ENCODE peak calls at places on chromosomes 7 and 10, in seven cellular contexts. J is GM04504; A is natural killer cell treated with Interleukin-12 subunit alpha and Interleukin-12 subunit beta and Interleukin-15 and Interleukin-18, amount 100 ng/mL, for 72 hours; H is islet precursor cell; G is SW480; I is AG04450; Q is lower leg skin. S is an unnamed sample.
A peak's percentile ranks its signal among the peaks of the same experiment; 100 is the strongest.

GRCh38 chr10:44983895-44984278 is 5.3 kb upstream of the DEPP1 start:
- DNase-seq in J (no peak), A (no peak), H (no peak), G (no peak), I (no peak), Q (no peak), S (no peak)

GRCh38 chr7:25356534-25357151 is 128.4 kb upstream of the NPVF start:
- DNase-seq in J (no peak), A (no peak), H (no peak), G (no peak), I (no peak), Q (no peak), S (no peak)

GRCh38 chr10:79195091-79195923 is 126.5 kb downstream of the ZMIZ1 start:
- DNase-seq in J (peak; percentile 55), A (peak; percentile 83), H (peak; percentile 94), G (peak; percentile 75), I (peak; percentile 74), Q (peak; percentile 84), S (peak; percentile 89)

GRCh38 chr10:11934262-11934661 is 108.3 kb downstream of the UPF2 start:
- DNase-seq in J (peak; percentile 14), A (no peak), H (peak; percentile 62), G (no peak), I (no peak), Q (no peak), S (no peak)

GRCh38 chr7:99308461-99309074 is 17.1 kb upstream of the ARPC1A start:
- DNase-seq in J (peak; percentile 17), A (no peak), H (no peak), G (no peak), I (no peak), Q (no peak), S (no peak)

GRCh38 chr10:132942101-132942739 is at the start of gene CFAP46:
- DNase-seq in J (no peak), A (peak; percentile 60), H (peak; percentile 86), G (no peak), I (no peak), Q (no peak), S (no peak)

GRCh38 chr7:151993977-151994676 is 31.3 kb upstream of the GALNT11 start:
- DNase-seq in J (no peak), A (no peak), H (no peak), G (peak; percentile 9), I (no peak), Q (no peak), S (peak; percentile 63)

GRCh38 chr7:47724335-47724982 is 142.5 kb upstream of the TNS3 start:
- DNase-seq in J (peak; percentile 36), A (no peak), H (no peak), G (peak; percentile 75), I (peak; percentile 82), Q (no peak), S (no peak)

GRCh38 chr7:91973632-91974031 is 33.0 kb downstream of the AKAP9 start:
- DNase-seq in J (no peak), A (no peak), H (no peak), G (no peak), I (no peak), Q (no peak), S (no peak)

GRCh38 chr7:157273208-157274202 is 63.3 kb upstream of the DNAJB6 start:
- DNase-seq in J (peak; percentile 38), A (peak; percentile 77), H (peak; percentile 90), G (peak; percentile 58), I (peak; percentile 62), Q (no peak), S (peak; percentile 71)

GRCh38 chr7:17090751-17091150 is 207.7 kb upstream of the AHR start:
- DNase-seq in J (peak; percentile 73), A (no peak), H (no peak), G (no peak), I (peak; percentile 44), Q (no peak), S (no peak)

GRCh38 chr7:102294589-102294988 is 7.9 kb downstream of the SH2B2 start:
- DNase-seq in J (no peak), A (no peak), H (no peak), G (no peak), I (no peak), Q (no peak), S (no peak)

GRCh38 chr7:10973942-10974716 is 457 bp downstream of the PHF14 start:
- DNase-seq in J (peak; percentile 4), A (no peak), H (peak; percentile 71), G (peak; percentile 43), I (no peak), Q (peak; percentile 14), S (peak; percentile 69)

GRCh38 chr7:35518767-35519166 is 176.2 kb downstream of the HERPUD2 start:
- DNase-seq in J (no peak), A (no peak), H (no peak), G (no peak), I (no peak), Q (no peak), S (no peak)

GRCh38 chr10:121154310-121154709 is 303.1 kb downstream of the WDR11 start:
- DNase-seq in J (no peak), A (no peak), H (no peak), G (no peak), I (no peak), Q (no peak), S (no peak)

GRCh38 chr7:3482147-3482921 is 181.3 kb downstream of the SDK1 start:
- DNase-seq in J (no peak), A (no peak), H (peak; percentile 84), G (peak; percentile 55), I (peak; percentile 3), Q (no peak), S (peak; percentile 47)